ENCODE peak calls at places on chromosomes 5 and 9, in seven cellular contexts. Q, L, Z, X, H, O and A are unnamed samples.
A peak's percentile ranks its signal among the peaks of the same experiment; 100 is the strongest.

GRCh38 chr9:69599232-69599971 is 72.8 kb downstream of the APBA1 start:
- DNase-seq in Q (no peak), L (no peak), Z (no peak), X (no peak), H (no peak), O (no peak), A (no peak)

GRCh38 chr9:35431467-35431866 is 58.4 kb upstream of the RUSC2 start:
- DNase-seq in Q (no peak), L (no peak), Z (no peak), X (no peak), H (no peak), O (no peak), A (no peak)

GRCh38 chr5:146291421-146292074 is 47.1 kb upstream of the POU4F3 start:
- DNase-seq in Q (peak; percentile 7), L (no peak), Z (no peak), X (no peak), H (no peak), O (peak; percentile 56), A (peak; percentile 26)

GRCh38 chr9:113570106-113570505 is 106.6 kb downstream of the RGS3 start:
- DNase-seq in Q (no peak), L (no peak), Z (peak; percentile 18), X (no peak), H (no peak), O (no peak), A (no peak)

GRCh38 chr5:7597058-7597457 is 201.1 kb downstream of the ADCY2 start:
- DNase-seq in Q (no peak), L (no peak), Z (no peak), X (no peak), H (no peak), O (no peak), A (no peak)

GRCh38 chr9:96612105-96612965 is 7.3 kb downstream of the CDC14B start:
- DNase-seq in Q (peak; percentile 95), L (no peak), Z (peak; percentile 88), X (peak; percentile 35), H (no peak), O (peak; percentile 48), A (peak; percentile 50)

GRCh38 chr9:134229466-134230091 is 65.2 kb upstream of the RNU6ATAC start:
- DNase-seq in Q (no peak), L (no peak), Z (no peak), X (no peak), H (no peak), O (no peak), A (no peak)

GRCh38 chr9:95087659-95088242 is 229.8 kb downstream of the FANCC start:
- DNase-seq in Q (no peak), L (no peak), Z (peak; percentile 79), X (peak; percentile 67), H (no peak), O (no peak), A (no peak)

GRCh38 chr9:86733929-86734328 is 213.4 kb downstream of the GAS1 start:
- DNase-seq in Q (no peak), L (no peak), Z (no peak), X (no peak), H (no peak), O (no peak), A (no peak)

GRCh38 chr5:125199968-125200841 is 453.8 kb upstream of the ZNF608 start:
- DNase-seq in Q (no peak), L (no peak), Z (no peak), X (no peak), H (no peak), O (peak; percentile 44), A (no peak)

GRCh38 chr9:36906492-36906891 is 127.6 kb downstream of the PAX5 start:
- DNase-seq in Q (no peak), L (no peak), Z (no peak), X (no peak), H (no peak), O (no peak), A (no peak)

GRCh38 chr5:35223777-35224395 is 6.4 kb downstream of the PRLR start:
- DNase-seq in Q (no peak), L (no peak), Z (no peak), X (no peak), H (no peak), O (peak; percentile 15), A (no peak)

GRCh38 chr5:146111409-146111808 is 6.0 kb upstream of the PLAC8L1 start:
- DNase-seq in Q (no peak), L (no peak), Z (no peak), X (peak; percentile 16), H (no peak), O (no peak), A (no peak)

GRCh38 chr9:134661791-134662142 is 20.2 kb downstream of the COL5A1 start:
- DNase-seq in Q (peak; percentile 87), L (no peak), Z (no peak), X (no peak), H (no peak), O (peak; percentile 62), A (peak; percentile 43)

GRCh38 chr9:78826521-78826920 is 529.6 kb downstream of the PSAT1 start:
- DNase-seq in Q (peak; percentile 29), L (no peak), Z (no peak), X (no peak), H (no peak), O (no peak), A (peak; percentile 51)

DNA sequence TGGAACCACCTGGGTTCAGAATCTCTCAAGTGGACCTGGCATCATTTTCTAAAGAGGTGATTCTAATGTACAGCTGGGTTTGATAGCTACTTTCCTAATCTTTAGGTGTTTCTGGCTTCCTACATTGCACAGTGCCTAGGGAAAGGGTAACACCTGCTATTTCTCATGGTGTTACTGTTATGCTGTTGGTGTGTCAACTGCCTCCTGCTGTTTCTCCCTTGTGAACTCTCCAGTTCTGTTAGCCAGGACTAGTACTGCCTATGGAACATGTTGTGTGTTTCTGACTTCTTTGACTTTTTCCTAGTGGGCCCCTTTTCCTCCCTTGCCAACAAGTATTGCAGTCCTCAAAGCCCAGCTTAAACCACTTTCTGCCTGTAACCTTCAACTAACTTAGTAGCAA is 5.5 kb downstream of the ARHGEF28 start:
- DNase-seq in Q (no peak), L (no peak), Z (no peak), X (peak; percentile 63), H (no peak), O (no peak), A (no peak)
- H3K4me3 ChIP-seq in Q (no peak overlapping the region), L (no peak overlapping the region), Z (no peak overlapping the region), X (no peak overlapping the region), H (no peak overlapping the region), O (no peak overlapping the region), A (no peak overlapping the region)

GRCh38 chr9:128343855-128344254 is 3.5 kb downstream of the SLC27A4 start:
- DNase-seq in Q (no peak), L (no peak), Z (no peak), X (no peak), H (no peak), O (no peak), A (no peak)

GRCh38 chr9:128342971-128343680 is 2.8 kb downstream of the SLC27A4 start:
- DNase-seq in Q (no peak), L (no peak), Z (no peak), X (no peak), H (no peak), O (no peak), A (no peak)

GRCh38 chr9:128341435-128341849 is 1.1 kb downstream of the SLC27A4 start:
- DNase-seq in Q (peak; percentile 54), L (peak; percentile 65), Z (no peak), X (peak; percentile 54), H (no peak), O (peak; percentile 84), A (no peak)

GRCh38 chr9:128349125-128349524 is 8.8 kb downstream of the SLC27A4 start:
- DNase-seq in Q (no peak), L (no peak), Z (no peak), X (no peak), H (no peak), O (no peak), A (no peak)

DNA sequence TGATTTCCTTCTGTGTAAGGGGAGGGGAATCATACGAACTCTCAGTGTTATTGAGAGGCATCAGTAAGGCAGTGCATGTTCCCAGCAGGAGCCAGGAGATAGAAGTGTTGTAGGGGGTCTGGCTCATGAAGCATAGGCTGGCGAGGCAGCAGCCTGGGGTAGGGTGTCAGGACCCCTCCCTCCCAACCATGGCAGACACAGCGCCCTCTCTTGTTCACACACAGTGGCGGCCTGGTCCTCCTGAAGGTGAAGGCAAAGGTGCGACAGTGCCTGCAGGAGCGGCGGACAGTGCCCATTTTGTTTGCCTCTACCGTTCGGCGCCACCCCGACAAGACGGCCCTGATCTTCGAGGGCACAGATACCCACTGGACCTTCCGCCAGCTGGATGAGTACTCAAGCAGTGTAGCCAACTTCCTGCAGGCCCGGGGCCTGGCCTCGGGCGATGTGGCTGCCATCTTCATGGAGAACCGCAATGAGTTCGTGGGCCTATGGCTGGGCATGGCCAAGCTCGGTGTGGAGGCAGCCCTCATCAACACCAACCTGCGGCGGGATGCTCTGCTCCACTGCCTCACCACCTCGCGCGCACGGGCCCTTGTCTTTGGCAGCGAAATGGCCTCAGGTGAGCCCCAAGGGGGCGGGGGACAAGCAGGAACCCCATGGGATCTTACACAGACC is 4.7 kb downstream of the SLC27A4 start:
- DNase-seq in Q (no peak), L (no peak), Z (no peak), X (no peak), H (no peak), O (no peak), A (no peak)
- TF ChIP-seq CTCF in Q (no peak), L (no peak), Z (no peak), X (no peak), H (no peak), O (no peak), A (no peak)

DNA sequence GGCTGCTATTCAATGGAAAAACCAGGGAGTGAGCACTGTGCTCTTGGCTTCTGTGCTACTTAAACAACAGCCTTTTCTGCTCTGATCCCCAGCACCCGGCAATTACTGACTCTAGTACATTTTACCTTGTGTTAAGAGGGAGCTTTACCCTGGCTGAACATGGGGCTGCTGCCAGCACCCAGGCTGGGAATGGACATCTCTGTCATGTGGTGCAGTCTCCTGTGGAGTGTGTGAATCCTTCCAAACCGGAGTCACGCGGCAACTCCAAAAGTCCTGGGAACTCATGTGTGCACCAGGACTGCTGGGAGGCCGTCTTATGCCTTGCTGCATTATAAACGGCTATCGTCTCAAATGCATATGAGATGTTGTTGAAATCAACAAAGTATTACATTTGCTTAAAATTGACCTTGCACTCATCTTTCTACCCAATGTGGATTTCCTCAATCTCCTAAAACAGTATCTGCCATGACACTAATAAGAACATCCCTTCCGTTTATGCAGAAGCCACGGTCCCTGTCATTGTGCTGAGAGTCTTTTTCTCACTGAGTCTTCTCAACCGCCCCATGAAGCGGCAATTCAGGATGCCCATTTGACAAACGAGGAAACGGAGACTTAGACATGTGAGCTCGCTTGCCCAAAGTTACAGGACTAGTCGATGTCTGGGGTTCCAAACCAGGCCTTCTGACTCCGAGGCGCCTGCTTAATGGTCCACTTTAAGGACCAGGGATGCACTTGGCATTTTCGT is 884 bp upstream of the GSN start:
- DNase-seq in Q (no peak), L (no peak), Z (no peak), X (no peak), H (no peak), O (no peak), A (no peak)
- H3K4me3 ChIP-seq in Q (peak overlapping the region; percentile 58), L (peak overlapping the region; percentile 54), Z (peak overlapping the region; percentile 73), X (peak overlapping the region; percentile 59), H (peak overlapping the region; percentile 87), O (peak overlapping the region; percentile 72), A (peak overlapping the region; percentile 86)

DNA sequence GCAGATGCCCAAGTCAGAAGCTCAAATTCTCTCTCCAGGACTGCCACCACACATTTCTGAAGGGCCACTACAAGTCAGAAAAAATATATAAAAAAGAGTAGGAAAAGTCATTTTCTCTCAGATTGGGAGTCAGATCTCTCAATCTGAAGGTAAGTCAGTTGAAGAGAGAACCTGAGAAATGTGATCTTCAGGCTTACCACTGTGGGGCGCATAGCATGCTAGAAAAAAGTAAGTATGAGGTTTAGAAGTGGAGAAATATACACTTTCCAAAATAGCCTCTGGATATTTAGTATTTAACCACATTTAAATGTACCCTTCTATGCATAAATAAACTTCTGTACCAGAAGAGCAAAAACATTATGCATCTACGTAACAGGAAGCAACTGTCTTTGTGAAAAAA is 800.7 kb upstream of the CTNND2 start:
- DNase-seq in Q (no peak), L (no peak), Z (no peak), X (no peak), H (no peak), O (no peak), A (no peak)
- TF ChIP-seq CTCF in Q (no peak), L (no peak), Z (peak; percentile 6), X (no peak), H (no peak), O (peak; percentile 42), A (no peak)